ENCODE peak calls at places on chromosomes 2 and 18, in seven cellular contexts. F, V, U, R, Z, C and E are unnamed samples.

GRCh38 chr18:79982736-79983135 is 5.6 kb downstream of the TXNL4A start:
- DNase-seq in F (peak), V (no peak), U (peak), R (no peak), Z (no peak), C (no peak), E (no peak)

GRCh38 chr18:5955861-5956260 is 60.5 kb upstream of the TMEM200C start:
- DNase-seq in F (no peak), V (no peak), U (no peak), R (no peak), Z (no peak), C (no peak), E (no peak)

GRCh38 chr2:20584637-20585321 is 66.1 kb downstream of the HS1BP3 start:
- DNase-seq in F (no peak), V (no peak), U (peak), R (peak), Z (peak), C (no peak), E (peak)

GRCh38 chr18:33833847-33834246 is 255.8 kb downstream of the ASXL3 start:
- DNase-seq in F (peak), V (no peak), U (no peak), R (no peak), Z (no peak), C (no peak), E (no peak)

GRCh38 chr2:218882463-218882821 is 1.8 kb downstream of the WNT10A start:
- DNase-seq in F (no peak), V (no peak), U (no peak), R (no peak), Z (no peak), C (no peak), E (no peak)

GRCh38 chr2:152347076-152347475 is 12.1 kb downstream of the FMNL2 start:
- DNase-seq in F (no peak), V (no peak), U (peak), R (no peak), Z (peak), C (no peak), E (no peak)

GRCh38 chr2:187873132-187873531 is 318.9 kb upstream of the TFPI start:
- DNase-seq in F (peak), V (no peak), U (no peak), R (no peak), Z (no peak), C (no peak), E (no peak)

GRCh38 chr2:24617431-24617830 is 126.4 kb downstream of the NCOA1 start:
- DNase-seq in F (peak), V (no peak), U (no peak), R (no peak), Z (no peak), C (no peak), E (no peak)

GRCh38 chr2:114661926-114662670 is 219.7 kb downstream of the DPP10 start:
- DNase-seq in F (no peak), V (no peak), U (no peak), R (peak), Z (no peak), C (no peak), E (peak)

GRCh38 chr2:99084256-99084655 is 57.3 kb upstream of the C2orf15 start:
- DNase-seq in F (no peak), V (no peak), U (no peak), R (no peak), Z (no peak), C (no peak), E (peak)